ENCODE peak calls at places on chromosome 19, in six cellular contexts. One of them, this sample, is unnamed.

GRCh38 chr19:31347828-31348314 is 1.4 kb downstream of the TSHZ3 start:
- DNase-seq in epithelial cell of proximal tubule: no peak
- DNase-seq in fibroblast of lung: peak; percentile 89
- DNase-seq in progenitor cell of endocrine pancreas: no peak
- DNase-seq in transverse colon: no peak
- DNase-seq in left ventricle myocardium inferior: no peak
- DNase-seq in this sample: no peak

GRCh38 chr19:55254625-55254977 is 4.2 kb downstream of the PPP6R1 start:
- DNase-seq in left ventricle myocardium inferior: no peak
- DNase-seq in transverse colon: no peak
- DNase-seq in progenitor cell of endocrine pancreas: no peak
- DNase-seq in epithelial cell of proximal tubule: no peak
- DNase-seq in fibroblast of lung: no peak
- DNase-seq in this sample: no peak

GRCh38 chr19:46634045-46634655 is 1.9 kb downstream of the GNG8 start:
- DNase-seq in epithelial cell of proximal tubule: no peak
- DNase-seq in transverse colon: peak; percentile 97
- DNase-seq in fibroblast of lung: peak; percentile 62
- DNase-seq in progenitor cell of endocrine pancreas: peak; percentile 64
- DNase-seq in left ventricle myocardium inferior: peak; percentile 65
- DNase-seq in this sample: peak; percentile 66

GRCh38 chr19:38209671-38210457 is 14.2 kb downstream of the DPF1 start:
- DNase-seq in progenitor cell of endocrine pancreas: no peak
- DNase-seq in epithelial cell of proximal tubule: no peak
- DNase-seq in left ventricle myocardium inferior: peak; percentile 88
- DNase-seq in transverse colon: peak; percentile 47
- DNase-seq in fibroblast of lung: peak; percentile 76
- DNase-seq in this sample: no peak

GRCh38 chr19:17436874-17437267 is 11.6 kb downstream of the TMEM221 start:
- DNase-seq in epithelial cell of proximal tubule: no peak
- DNase-seq in left ventricle myocardium inferior: no peak
- DNase-seq in fibroblast of lung: no peak
- DNase-seq in progenitor cell of endocrine pancreas: no peak
- DNase-seq in transverse colon: no peak
- DNase-seq in this sample: no peak

GRCh38 chr19:4297901-4298771 is 4.1 kb downstream of the TMIGD2 start:
- DNase-seq in epithelial cell of proximal tubule: no peak
- DNase-seq in transverse colon: no peak
- DNase-seq in fibroblast of lung: no peak
- DNase-seq in left ventricle myocardium inferior: no peak
- DNase-seq in progenitor cell of endocrine pancreas: no peak
- DNase-seq in this sample: no peak

GRCh38 chr19:5220361-5220760 is 120.3 kb downstream of the PTPRS start:
- DNase-seq in fibroblast of lung: no peak
- DNase-seq in epithelial cell of proximal tubule: no peak
- DNase-seq in left ventricle myocardium inferior: no peak
- DNase-seq in progenitor cell of endocrine pancreas: no peak
- DNase-seq in transverse colon: no peak
- DNase-seq in this sample: no peak

GRCh38 chr19:6088677-6089063 is 21.6 kb downstream of the RFX2 start:
- DNase-seq in progenitor cell of endocrine pancreas: no peak
- DNase-seq in transverse colon: no peak
- DNase-seq in left ventricle myocardium inferior: no peak
- DNase-seq in fibroblast of lung: peak; percentile 65
- DNase-seq in epithelial cell of proximal tubule: no peak
- DNase-seq in this sample: no peak

GRCh38 chr19:36041831-36042230 is 9.2 kb upstream of the CLIP3 start:
- DNase-seq in fibroblast of lung: peak; percentile 79
- DNase-seq in progenitor cell of endocrine pancreas: no peak
- DNase-seq in transverse colon: no peak
- DNase-seq in epithelial cell of proximal tubule: peak; percentile 68
- DNase-seq in left ventricle myocardium inferior: no peak
- DNase-seq in this sample: peak; percentile 34

GRCh38 chr19:35031072-35031881 is 1.0 kb downstream of the SCN1B start:
- DNase-seq in transverse colon: no peak
- DNase-seq in fibroblast of lung: peak; percentile 28
- DNase-seq in left ventricle myocardium inferior: peak; percentile 54
- DNase-seq in epithelial cell of proximal tubule: no peak
- DNase-seq in progenitor cell of endocrine pancreas: no peak
- DNase-seq in this sample: no peak

GRCh38 chr19:54199401-54199800 is 1.3 kb upstream of the RPS9 start:
- DNase-seq in fibroblast of lung: no peak
- DNase-seq in left ventricle myocardium inferior: no peak
- DNase-seq in epithelial cell of proximal tubule: no peak
- DNase-seq in progenitor cell of endocrine pancreas: no peak
- DNase-seq in transverse colon: no peak
- DNase-seq in this sample: no peak

DNA sequence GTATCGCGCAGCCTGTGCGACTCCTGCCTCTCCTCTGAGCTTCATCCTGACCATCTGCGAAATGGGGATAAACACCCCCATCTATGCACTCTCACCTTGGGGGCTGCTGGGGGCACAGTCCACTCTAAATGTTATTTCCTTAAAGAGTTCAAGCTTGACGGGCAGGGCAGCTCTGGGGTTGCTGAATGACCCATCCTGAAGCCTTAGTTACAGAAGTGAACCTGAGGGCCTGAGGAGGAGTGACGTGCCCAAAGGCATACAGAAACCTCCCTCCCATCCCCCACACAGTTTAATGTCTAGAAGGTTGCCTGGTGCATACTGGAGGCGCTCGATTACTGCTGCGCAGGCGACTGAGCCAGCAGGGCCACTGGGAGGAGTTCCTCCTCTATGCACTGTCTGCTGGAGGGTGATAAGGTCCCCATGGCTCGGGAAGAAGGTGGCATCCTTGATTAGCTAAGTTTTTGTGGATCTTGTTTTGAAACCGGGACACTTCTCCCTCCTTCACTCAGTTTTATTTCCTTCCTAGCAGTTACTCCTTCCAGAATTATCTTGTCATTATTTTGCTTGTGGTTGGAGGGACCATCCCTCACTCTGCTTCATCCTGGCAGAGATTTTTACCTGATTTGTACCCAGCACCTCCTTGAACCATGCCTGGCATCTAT is 572 bp upstream of the FKBP8 start:
- DNase-seq in progenitor cell of endocrine pancreas: no peak
- DNase-seq in epithelial cell of proximal tubule: no peak
- DNase-seq in left ventricle myocardium inferior: no peak
- DNase-seq in transverse colon: peak; percentile 82
- DNase-seq in fibroblast of lung: peak; percentile 56
- DNase-seq in this sample: no peak
- TF ChIP-seq CTCF in progenitor cell of endocrine pancreas: no peak
- TF ChIP-seq CTCF in epithelial cell of proximal tubule: no peak
- TF ChIP-seq CTCF in left ventricle myocardium inferior: no peak
- TF ChIP-seq CTCF in transverse colon: no peak
- TF ChIP-seq CTCF in fibroblast of lung: no peak
- TF ChIP-seq CTCF in this sample: no peak

GRCh38 chr19:11010041-11010440 is 49.2 kb downstream of the SMARCA4 start:
- DNase-seq in fibroblast of lung: no peak
- DNase-seq in epithelial cell of proximal tubule: no peak
- DNase-seq in transverse colon: no peak
- DNase-seq in left ventricle myocardium inferior: no peak
- DNase-seq in progenitor cell of endocrine pancreas: no peak
- DNase-seq in this sample: no peak

GRCh38 chr19:11013771-11014170 is 52.9 kb downstream of the SMARCA4 start:
- DNase-seq in transverse colon: no peak
- DNase-seq in left ventricle myocardium inferior: no peak
- DNase-seq in progenitor cell of endocrine pancreas: no peak
- DNase-seq in epithelial cell of proximal tubule: no peak
- DNase-seq in fibroblast of lung: no peak
- DNase-seq in this sample: no peak

GRCh38 chr19:11014403-11014911 is 53.6 kb downstream of the SMARCA4 start:
- DNase-seq in fibroblast of lung: no peak
- DNase-seq in transverse colon: no peak
- DNase-seq in progenitor cell of endocrine pancreas: no peak
- DNase-seq in left ventricle myocardium inferior: no peak
- DNase-seq in epithelial cell of proximal tubule: no peak
- DNase-seq in this sample: no peak

GRCh38 chr19:11016591-11016990 is 55.8 kb downstream of the SMARCA4 start:
- DNase-seq in transverse colon: no peak
- DNase-seq in fibroblast of lung: no peak
- DNase-seq in progenitor cell of endocrine pancreas: no peak
- DNase-seq in epithelial cell of proximal tubule: no peak
- DNase-seq in left ventricle myocardium inferior: no peak
- DNase-seq in this sample: no peak

GRCh38 chr19:11012507-11012906 is 51.7 kb downstream of the SMARCA4 start:
- DNase-seq in left ventricle myocardium inferior: no peak
- DNase-seq in progenitor cell of endocrine pancreas: no peak
- DNase-seq in epithelial cell of proximal tubule: no peak
- DNase-seq in transverse colon: no peak
- DNase-seq in fibroblast of lung: no peak
- DNase-seq in this sample: no peak
- TF ChIP-seq CTCF in left ventricle myocardium inferior: no peak
- TF ChIP-seq CTCF in progenitor cell of endocrine pancreas: no peak
- TF ChIP-seq CTCF in epithelial cell of proximal tubule: no peak
- TF ChIP-seq CTCF in transverse colon: no peak
- TF ChIP-seq CTCF in fibroblast of lung: no peak
- TF ChIP-seq CTCF in this sample: no peak

GRCh38 chr19:934865-935422 is 9.1 kb downstream of the ARID3A start:
- DNase-seq in left ventricle myocardium inferior: peak; percentile 88
- DNase-seq in epithelial cell of proximal tubule: no peak
- DNase-seq in fibroblast of lung: peak; percentile 82
- DNase-seq in transverse colon: peak; percentile 86
- DNase-seq in progenitor cell of endocrine pancreas: no peak
- DNase-seq in this sample: peak; percentile 51
- TF ChIP-seq CTCF in left ventricle myocardium inferior: no peak
- TF ChIP-seq CTCF in epithelial cell of proximal tubule: no peak
- TF ChIP-seq CTCF in fibroblast of lung: no peak
- TF ChIP-seq CTCF in transverse colon: no peak
- TF ChIP-seq CTCF in progenitor cell of endocrine pancreas: no peak
- TF ChIP-seq CTCF in this sample: no peak

GRCh38 chr19:15297416-15298224 is 34.7 kb downstream of the BRD4 start:
- DNase-seq in left ventricle myocardium inferior: no peak
- DNase-seq in progenitor cell of endocrine pancreas: no peak
- DNase-seq in fibroblast of lung: peak; percentile 86
- DNase-seq in epithelial cell of proximal tubule: no peak
- DNase-seq in transverse colon: peak; percentile 43
- DNase-seq in this sample: no peak
- TF ChIP-seq CTCF in left ventricle myocardium inferior: no peak
- TF ChIP-seq CTCF in progenitor cell of endocrine pancreas: peak; percentile 25
- TF ChIP-seq CTCF in fibroblast of lung: no peak
- TF ChIP-seq CTCF in epithelial cell of proximal tubule: peak; percentile 36
- TF ChIP-seq CTCF in transverse colon: no peak
- TF ChIP-seq CTCF in this sample: peak; percentile 29

DNA sequence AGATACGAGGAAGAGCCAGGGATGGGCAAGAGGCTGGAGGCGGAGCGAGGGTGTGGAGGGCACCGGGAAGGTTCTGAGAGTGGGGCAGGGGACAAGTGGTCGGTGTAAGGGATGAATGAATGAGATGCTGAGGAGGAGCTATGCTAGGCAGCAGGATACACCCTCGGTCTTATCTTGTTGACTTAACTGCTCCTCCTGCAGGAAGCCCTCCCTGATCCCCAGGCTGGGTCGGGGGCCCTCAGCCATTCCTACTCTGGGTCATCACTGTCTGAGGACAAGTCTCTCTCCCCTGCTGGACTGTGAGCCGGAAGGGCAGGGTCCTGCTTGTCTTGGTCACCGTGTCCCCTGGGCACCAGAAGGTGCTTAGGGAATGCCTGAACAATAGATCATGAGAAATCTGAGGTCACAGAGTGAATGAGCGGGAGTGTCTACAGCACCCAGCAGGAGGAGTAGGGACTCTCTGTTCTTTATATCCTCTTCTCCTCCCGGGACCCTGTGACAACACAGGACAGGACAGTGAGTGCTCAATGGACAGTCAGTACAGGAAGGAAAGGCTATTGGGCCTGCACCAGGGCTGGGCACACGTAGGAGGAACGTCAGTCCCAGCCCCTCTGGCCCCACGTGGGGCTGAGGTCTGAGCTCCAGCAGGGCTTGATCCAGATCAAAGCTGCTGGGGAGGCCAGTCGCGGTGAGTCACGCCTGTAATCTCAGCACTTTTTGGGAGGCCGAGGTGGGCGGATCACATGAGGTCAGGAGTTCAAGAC is 6.5 kb downstream of the NKPD1 start:
- DNase-seq in epithelial cell of proximal tubule: no peak
- DNase-seq in transverse colon: no peak
- DNase-seq in left ventricle myocardium inferior: no peak
- DNase-seq in fibroblast of lung: peak; percentile 77
- DNase-seq in progenitor cell of endocrine pancreas: no peak
- DNase-seq in this sample: peak; percentile 79
- TF ChIP-seq CTCF in epithelial cell of proximal tubule: peak; percentile 17
- TF ChIP-seq CTCF in transverse colon: no peak
- TF ChIP-seq CTCF in left ventricle myocardium inferior: no peak
- TF ChIP-seq CTCF in fibroblast of lung: no peak
- TF ChIP-seq CTCF in progenitor cell of endocrine pancreas: no peak
- TF ChIP-seq CTCF in this sample: no peak

DNA sequence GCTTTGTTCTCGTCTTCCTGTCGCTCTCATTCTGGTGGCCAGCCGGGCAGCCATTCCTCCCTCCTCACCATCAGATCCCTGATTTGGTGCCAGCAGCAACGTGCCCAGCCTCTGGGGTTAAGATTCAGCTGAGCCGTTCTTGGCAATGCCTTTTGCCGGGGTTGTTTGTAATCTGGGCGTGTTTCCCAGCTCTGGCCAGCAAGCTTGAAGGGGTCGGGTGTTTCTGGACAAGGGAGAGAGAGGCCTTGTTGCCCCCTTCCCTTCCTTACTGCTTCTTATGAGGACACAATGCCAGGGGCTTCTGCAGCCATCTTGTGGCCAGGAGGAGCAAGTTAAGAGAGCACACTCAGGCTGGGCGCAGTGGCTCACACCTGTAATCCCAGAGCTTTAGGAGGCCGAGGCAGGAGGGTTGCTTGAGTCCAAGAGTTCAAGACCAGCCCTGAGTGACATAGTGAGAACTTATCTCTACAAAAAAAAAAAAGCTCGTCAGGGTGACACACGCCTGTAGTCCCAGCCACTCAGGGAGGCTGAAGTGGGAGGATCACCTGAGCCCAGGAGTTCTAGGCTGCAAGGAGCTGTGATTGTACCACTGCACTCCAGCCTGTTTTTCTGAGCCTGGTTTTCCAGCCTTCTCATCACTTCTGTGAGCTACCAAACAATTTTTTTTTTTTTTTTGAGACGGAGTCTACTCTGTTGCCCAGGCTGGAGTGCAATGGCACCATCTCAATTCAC is 10.7 kb upstream of the CRTC1 start:
- DNase-seq in left ventricle myocardium inferior: no peak
- DNase-seq in transverse colon: no peak
- DNase-seq in fibroblast of lung: peak; percentile 86
- DNase-seq in progenitor cell of endocrine pancreas: no peak
- DNase-seq in epithelial cell of proximal tubule: no peak
- DNase-seq in this sample: no peak
- TF ChIP-seq CTCF in left ventricle myocardium inferior: no peak
- TF ChIP-seq CTCF in transverse colon: no peak
- TF ChIP-seq CTCF in fibroblast of lung: peak; percentile 34
- TF ChIP-seq CTCF in progenitor cell of endocrine pancreas: no peak
- TF ChIP-seq CTCF in epithelial cell of proximal tubule: peak; percentile 35
- TF ChIP-seq CTCF in this sample: peak; percentile 37